ENCODE peak calls at places on chromosomes 2 and 18, in four cellular contexts. One of them, this sample, is unnamed.

GRCh38 chr2:209476367-209477191 is 52.7 kb downstream of the MAP2 start:
- DNase-seq in T-cell: no peak
- DNase-seq in mammary epithelial cell: no peak
- DNase-seq in body of pancreas: peak; percentile 81
- DNase-seq in this sample: no peak

GRCh38 chr2:159362816-159363251 is 76.3 kb upstream of the WDSUB1 start:
- DNase-seq in body of pancreas: no peak
- DNase-seq in mammary epithelial cell: peak; percentile 77
- DNase-seq in T-cell: no peak
- DNase-seq in this sample: no peak

GRCh38 chr2:144115892-144116291 is 404.0 kb downstream of the ZEB2 start:
- DNase-seq in body of pancreas: no peak
- DNase-seq in mammary epithelial cell: no peak
- DNase-seq in T-cell: no peak
- DNase-seq in this sample: no peak

GRCh38 chr2:103208916-103209315 is 447.1 kb downstream of the TMEM182 start:
- DNase-seq in mammary epithelial cell: no peak
- DNase-seq in body of pancreas: no peak
- DNase-seq in T-cell: no peak
- DNase-seq in this sample: no peak

GRCh38 chr2:55165567-55165966 is 66.5 kb downstream of the CLHC1 start:
- DNase-seq in T-cell: no peak
- DNase-seq in mammary epithelial cell: peak; percentile 50
- DNase-seq in body of pancreas: no peak
- DNase-seq in this sample: no peak

GRCh38 chr2:142332196-142332595 is 201.4 kb upstream of the LRP1B start:
- DNase-seq in body of pancreas: no peak
- DNase-seq in mammary epithelial cell: no peak
- DNase-seq in T-cell: no peak
- DNase-seq in this sample: no peak

GRCh38 chr18:70998490-70998889 is 709.6 kb downstream of the SOCS6 start:
- DNase-seq in body of pancreas: no peak
- DNase-seq in T-cell: no peak
- DNase-seq in mammary epithelial cell: no peak
- DNase-seq in this sample: no peak

GRCh38 chr18:47283476-47283875 is 32.0 kb upstream of the SKOR2 start:
- DNase-seq in body of pancreas: no peak
- DNase-seq in T-cell: no peak
- DNase-seq in mammary epithelial cell: no peak
- DNase-seq in this sample: no peak

GRCh38 chr18:35936951-35937350 is 35.5 kb upstream of the RMP24 start:
- DNase-seq in mammary epithelial cell: no peak
- DNase-seq in body of pancreas: no peak
- DNase-seq in T-cell: no peak
- DNase-seq in this sample: no peak

GRCh38 chr18:26971327-26971918 is 105.9 kb upstream of the AQP4 start:
- DNase-seq in body of pancreas: no peak
- DNase-seq in T-cell: no peak
- DNase-seq in mammary epithelial cell: peak; percentile 75
- DNase-seq in this sample: no peak

GRCh38 chr2:189276277-189276676 is 96.7 kb upstream of the COL5A2 start:
- DNase-seq in body of pancreas: no peak
- DNase-seq in mammary epithelial cell: peak; percentile 87
- DNase-seq in T-cell: no peak
- DNase-seq in this sample: no peak

GRCh38 chr2:176188218-176188968 is at the start of gene HOXD1:
- DNase-seq in T-cell: no peak
- DNase-seq in body of pancreas: peak; percentile 41
- DNase-seq in mammary epithelial cell: no peak
- DNase-seq in this sample: peak; percentile 82

GRCh38 chr2:30561349-30561748 is 114.3 kb downstream of the LCLAT1 start:
- DNase-seq in mammary epithelial cell: no peak
- DNase-seq in T-cell: no peak
- DNase-seq in body of pancreas: no peak
- DNase-seq in this sample: no peak

This sample was measured in nephron progenitor cell.